ENCODE peak calls at places on chromosomes 1 and 21, in five cellular contexts. One of them, this sample, is unnamed.

GRCh38 chr1:198024782-198025181 is 107.6 kb downstream of the LHX9 start:
- DNase-seq in GM12891: no peak
- DNase-seq in H1: no peak
- DNase-seq in HepG2: no peak
- DNase-seq in K562: no peak
- DNase-seq in this sample: no peak

GRCh38 chr1:182484531-182485257 is 34.7 kb downstream of the RGSL1 start:
- DNase-seq in GM12891: peak; percentile 8
- DNase-seq in H1: peak; percentile 55
- DNase-seq in HepG2: no peak
- DNase-seq in K562: no peak
- DNase-seq in this sample: peak; percentile 5

GRCh38 chr1:183023601-183024351 is 556 bp downstream of the LAMC1 start:
- DNase-seq in GM12891: peak; percentile 54
- DNase-seq in H1: peak; percentile 84
- DNase-seq in HepG2: peak; percentile 77
- DNase-seq in K562: peak; percentile 19
- DNase-seq in this sample: peak; percentile 52

GRCh38 chr1:1282998-1283397 is 2.8 kb downstream of the SCNN1D start:
- DNase-seq in GM12891: no peak
- DNase-seq in H1: no peak
- DNase-seq in HepG2: no peak
- DNase-seq in K562: no peak
- DNase-seq in this sample: no peak

GRCh38 chr1:218164930-218165686 is 120.0 kb upstream of the RRP15 start:
- DNase-seq in GM12891: no peak
- DNase-seq in H1: peak; percentile 84
- DNase-seq in HepG2: no peak
- DNase-seq in K562: no peak
- DNase-seq in this sample: peak; percentile 5

GRCh38 chr1:11711490-11711889 is 20.0 kb downstream of the DRAXIN start:
- DNase-seq in GM12891: no peak
- DNase-seq in H1: no peak
- DNase-seq in HepG2: no peak
- DNase-seq in K562: no peak
- DNase-seq in this sample: no peak

GRCh38 chr1:19975423-19976193 is 3.8 kb downstream of the PLA2G2A start:
- DNase-seq in GM12891: no peak
- DNase-seq in H1: no peak
- DNase-seq in HepG2: no peak
- DNase-seq in K562: no peak
- DNase-seq in this sample: no peak

GRCh38 chr1:172135076-172135672 is 285.3 kb upstream of the C1orf105 start:
- DNase-seq in GM12891: no peak
- DNase-seq in H1: no peak
- DNase-seq in HepG2: peak; percentile 32
- DNase-seq in K562: peak; percentile 23
- DNase-seq in this sample: no peak

GRCh38 chr1:31952825-31953220 is 14.7 kb upstream of the PTP4A2 start:
- DNase-seq in GM12891: no peak
- DNase-seq in H1: no peak
- DNase-seq in HepG2: no peak
- DNase-seq in K562: no peak
- DNase-seq in this sample: no peak

GRCh38 chr1:31944205-31945089 is 6.3 kb upstream of the PTP4A2 start:
- DNase-seq in GM12891: peak; percentile 81
- DNase-seq in H1: peak; percentile 93
- DNase-seq in HepG2: peak; percentile 46
- DNase-seq in K562: peak; percentile 94
- DNase-seq in this sample: peak; percentile 88

GRCh38 chr1:31951276-31951675 is 13.1 kb upstream of the PTP4A2 start:
- DNase-seq in GM12891: no peak
- DNase-seq in H1: no peak
- DNase-seq in HepG2: no peak
- DNase-seq in K562: no peak
- DNase-seq in this sample: no peak

GRCh38 chr1:31954607-31955283 is 16.6 kb upstream of the PTP4A2 start:
- DNase-seq in GM12891: no peak
- DNase-seq in H1: peak; percentile 54
- DNase-seq in HepG2: peak; percentile 56
- DNase-seq in K562: peak; percentile 71
- DNase-seq in this sample: no peak

GRCh38 chr1:31949862-31950261 is 11.7 kb upstream of the PTP4A2 start:
- DNase-seq in GM12891: no peak
- DNase-seq in H1: no peak
- DNase-seq in HepG2: no peak
- DNase-seq in K562: no peak
- DNase-seq in this sample: no peak
- TF ChIP-seq TAF1 in GM12891: no peak
- TF ChIP-seq TAF1 in H1: no peak
- TF ChIP-seq TAF1 in HepG2: no peak
- TF ChIP-seq TAF1 in K562: no peak
- TF ChIP-seq TAF1 in this sample: no peak

GRCh38 chr21:41186763-41187536 is 19.0 kb downstream of the BACE2 start:
- DNase-seq in GM12891: no peak
- DNase-seq in H1: no peak
- DNase-seq in HepG2: no peak
- DNase-seq in K562: no peak
- DNase-seq in this sample: no peak

GRCh38 chr21:41189147-41189538 is 21.2 kb downstream of the BACE2 start:
- DNase-seq in GM12891: no peak
- DNase-seq in H1: no peak
- DNase-seq in HepG2: no peak
- DNase-seq in K562: no peak
- DNase-seq in this sample: no peak

GRCh38 chr21:41187537-41188025 is 19.6 kb downstream of the BACE2 start:
- DNase-seq in GM12891: no peak
- DNase-seq in H1: no peak
- DNase-seq in HepG2: no peak
- DNase-seq in K562: no peak
- DNase-seq in this sample: no peak

GRCh38 chr21:41185802-41186201 is 17.8 kb downstream of the BACE2 start:
- DNase-seq in GM12891: no peak
- DNase-seq in H1: no peak
- DNase-seq in HepG2: no peak
- DNase-seq in K562: no peak
- DNase-seq in this sample: no peak

DNA sequence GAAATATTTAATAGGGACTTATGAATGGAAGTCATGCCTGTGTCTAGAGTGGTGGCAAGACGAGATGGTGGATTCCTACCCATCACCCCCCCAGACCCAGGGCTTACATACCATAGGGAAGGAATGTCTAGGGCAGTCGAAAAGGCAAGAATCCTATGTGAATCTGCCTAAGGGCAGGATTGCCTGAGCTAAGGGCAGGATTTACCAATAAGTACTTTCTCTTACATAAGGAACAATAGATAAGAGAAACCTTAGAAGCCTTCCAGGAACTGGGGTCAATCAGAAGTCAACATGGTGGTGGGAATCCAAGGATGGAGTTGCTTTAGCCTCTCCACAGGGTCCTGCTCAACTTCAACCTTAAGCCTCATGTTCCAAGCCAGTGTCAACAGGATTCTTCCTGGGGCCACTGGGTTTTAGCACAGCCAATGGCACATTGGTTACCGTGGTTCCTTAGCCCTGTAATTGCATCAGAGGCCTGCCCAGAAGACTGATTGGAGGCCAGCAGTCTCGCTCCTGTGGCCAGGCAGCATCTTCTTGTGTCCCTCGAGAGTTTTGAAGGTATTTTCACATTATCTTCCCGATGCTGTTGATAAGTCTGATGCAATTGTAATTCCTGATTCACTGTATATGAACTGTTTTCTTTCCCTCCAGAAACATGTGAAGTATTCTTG is 20.7 kb downstream of the BACE2 start:
- DNase-seq in GM12891: no peak
- DNase-seq in H1: no peak
- DNase-seq in HepG2: no peak
- DNase-seq in K562: no peak
- DNase-seq in this sample: no peak
- TF ChIP-seq TAF1 in GM12891: no peak
- TF ChIP-seq TAF1 in H1: no peak
- TF ChIP-seq TAF1 in HepG2: no peak
- TF ChIP-seq TAF1 in K562: no peak
- TF ChIP-seq TAF1 in this sample: no peak

DNA sequence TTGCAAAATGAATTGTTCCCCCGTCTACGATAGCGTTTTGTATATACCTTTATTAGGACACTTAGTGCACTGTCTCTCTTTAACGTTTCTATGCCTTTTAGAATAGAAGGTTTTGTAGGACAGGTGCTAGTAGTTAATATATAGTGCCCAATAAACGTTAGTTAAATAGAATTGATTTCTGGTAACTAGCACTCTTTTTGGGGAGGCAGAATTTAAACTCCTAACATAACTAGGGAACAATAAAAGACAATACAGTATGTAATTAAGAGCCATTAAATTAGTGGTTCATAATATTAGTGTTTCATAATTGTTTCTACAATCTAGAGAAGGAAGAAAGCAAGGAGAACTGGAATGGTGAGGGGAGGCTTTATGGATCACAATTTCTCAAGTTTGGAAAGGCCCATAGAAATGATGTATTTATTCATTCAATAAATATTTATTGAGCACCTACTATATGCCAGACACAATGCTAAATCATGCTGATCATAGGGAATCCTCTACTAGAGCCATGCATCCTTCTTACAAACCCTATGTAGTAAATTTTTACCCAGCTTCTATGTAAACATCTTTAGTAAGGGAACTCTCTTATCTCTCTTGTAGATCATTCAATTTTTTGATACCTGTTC is 742 bp downstream of the POLR3GL start:
- DNase-seq in GM12891: no peak
- DNase-seq in H1: no peak
- DNase-seq in HepG2: no peak
- DNase-seq in K562: no peak
- DNase-seq in this sample: no peak
- TF ChIP-seq TAF1 in GM12891: no peak
- TF ChIP-seq TAF1 in H1: no peak
- TF ChIP-seq TAF1 in HepG2: no peak
- TF ChIP-seq TAF1 in K562: no peak
- TF ChIP-seq TAF1 in this sample: no peak

GRCh38 chr1:209207701-209208286 is 375.7 kb upstream of the CAMK1G start:
- DNase-seq in GM12891: peak; percentile 46
- DNase-seq in H1: peak; percentile 82
- DNase-seq in HepG2: peak; percentile 24
- DNase-seq in K562: peak; percentile 41
- DNase-seq in this sample: peak; percentile 44
- TF ChIP-seq TAF1 in GM12891: no peak
- TF ChIP-seq TAF1 in H1: no peak
- TF ChIP-seq TAF1 in HepG2: no peak
- TF ChIP-seq TAF1 in K562: no peak
- TF ChIP-seq TAF1 in this sample: no peak